ENCODE peak calls at places on chromosome 5, in five cellular contexts. X is cardiac muscle cell; K is cardiac fibroblast; Z is naive thymus-derived CD4-positive, alpha-beta T cell; B is PC-9. O is an unnamed sample.

GRCh38 chr5:143562935-143563334 is 159.4 kb upstream of the NR3C1 start:
- DNase-seq in X (peak; percentile 91), B (no peak), K (peak; percentile 93), Z (no peak), O (peak; percentile 36)

GRCh38 chr5:32508806-32509805 is 64.6 kb upstream of the ZFR start:
- DNase-seq in Z (no peak), K (no peak), X (peak; percentile 6), B (no peak), O (no peak)

GRCh38 chr5:151223447-151224264 is at the start of gene CCDC69:
- DNase-seq in X (peak; percentile 79), B (no peak), Z (peak; percentile 38), K (peak; percentile 81), O (peak; percentile 25)

GRCh38 chr5:143650296-143650695 is 161.7 kb upstream of the HMHB1 start:
- DNase-seq in Z (no peak), X (no peak), B (no peak), K (no peak), O (no peak)

GRCh38 chr5:138936225-138936967 is 61.3 kb upstream of the LRRTM2 start:
- DNase-seq in K (no peak), B (no peak), X (no peak), Z (no peak), O (no peak)

GRCh38 chr5:5370375-5370774 is 52.1 kb upstream of the ICE1 start:
- DNase-seq in X (no peak), Z (no peak), B (no peak), K (no peak), O (no peak)

GRCh38 chr5:14101922-14102321 is 41.2 kb upstream of the TRIO start:
- DNase-seq in B (no peak), Z (no peak), K (no peak), X (no peak), O (no peak)

GRCh38 chr5:6703791-6704190 is 9.4 kb upstream of the TENT4A start:
- DNase-seq in Z (no peak), K (no peak), X (peak; percentile 27), B (no peak), O (no peak)

GRCh38 chr5:32174011-32174866 is at the start of gene GOLPH3:
- DNase-seq in B (peak; percentile 84), K (peak; percentile 92), X (peak; percentile 94), Z (peak; percentile 87), O (peak; percentile 53)

GRCh38 chr5:81994679-81995078 is 22.9 kb downstream of the ATG10 start:
- DNase-seq in B (no peak), Z (no peak), K (no peak), X (no peak), O (no peak)

GRCh38 chr5:53378590-53379247 is 101.7 kb upstream of the FST start:
- DNase-seq in X (peak; percentile 69), Z (no peak), B (no peak), K (peak; percentile 68), O (no peak)

DNA sequence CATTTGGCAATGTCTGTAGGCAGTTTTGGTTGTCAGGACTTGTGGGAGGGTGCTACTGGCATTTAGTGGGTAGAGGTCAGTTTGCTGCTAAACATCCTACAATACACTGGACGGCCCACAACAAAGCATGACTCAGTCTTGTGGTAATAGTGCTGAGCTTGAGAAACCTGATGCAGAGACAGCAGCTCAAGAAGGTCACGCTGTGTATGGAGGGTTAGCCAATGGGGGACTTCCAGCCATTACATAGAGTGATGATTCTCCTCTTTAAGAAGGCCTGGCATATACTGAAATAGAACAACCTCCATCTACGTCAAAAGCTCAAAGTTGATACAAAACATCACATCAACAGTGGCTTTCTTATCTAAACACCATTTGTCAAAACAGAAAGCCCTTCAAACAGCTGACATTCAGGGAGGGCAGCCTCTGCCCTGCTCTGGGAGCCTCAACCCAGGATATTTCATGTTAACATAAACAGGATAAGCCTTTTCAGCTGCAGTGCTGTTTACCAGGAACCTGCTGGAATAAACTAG is 143.0 kb downstream of the GPBP1 start:
- DNase-seq in B (peak; percentile 60), Z (no peak), X (peak; percentile 98), K (peak; percentile 97), O (no peak)
- H3K4me3 ChIP-seq in B (no peak overlapping the region), Z (no peak overlapping the region), X (no peak overlapping the region), K (no peak overlapping the region), O (no peak overlapping the region)

GRCh38 chr5:132229236-132229635 is 1.6 kb upstream of the P4HA2 start:
- DNase-seq in B (no peak), K (no peak), X (no peak), Z (no peak), O (no peak)
- H3K4me3 ChIP-seq in B (no peak overlapping the region), K (no peak overlapping the region), X (no peak overlapping the region), Z (no peak overlapping the region), O (no peak overlapping the region)

DNA sequence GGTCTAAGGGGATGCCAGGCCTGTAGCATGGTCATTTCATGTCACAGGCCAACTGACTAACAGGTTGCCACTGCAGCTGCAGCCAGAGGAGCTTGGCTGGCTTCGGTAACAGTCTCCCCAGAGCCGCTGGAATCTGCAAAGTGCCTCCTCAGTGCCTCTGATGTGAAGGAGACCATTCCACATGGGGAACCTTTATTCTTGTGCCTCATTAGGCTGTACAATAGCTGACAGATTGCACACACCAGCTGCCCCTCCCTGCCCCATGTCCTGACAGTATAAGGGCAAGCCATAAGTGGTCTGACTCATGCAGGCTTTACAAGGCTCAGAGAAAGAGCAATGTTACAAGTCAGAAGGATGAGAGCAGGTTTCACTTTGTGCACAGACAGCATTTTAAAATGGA is 468.0 kb downstream of the TMEM232 start:
- DNase-seq in B (no peak), K (peak; percentile 26), Z (no peak), X (no peak), O (no peak)
- H3K4me3 ChIP-seq in B (no peak overlapping the region), K (no peak overlapping the region), Z (no peak overlapping the region), X (no peak overlapping the region), O (no peak overlapping the region)

GRCh38 chr5:95958308-95959014 is 3.2 kb downstream of the ELL2 start:
- DNase-seq in K (peak; percentile 33), Z (no peak), X (peak; percentile 27), B (no peak), O (no peak)
- H3K4me3 ChIP-seq in K (peak overlapping the region; percentile 94), Z (no peak overlapping the region), X (peak overlapping the region; percentile 98), B (no peak overlapping the region), O (peak overlapping the region; percentile 78)

DNA sequence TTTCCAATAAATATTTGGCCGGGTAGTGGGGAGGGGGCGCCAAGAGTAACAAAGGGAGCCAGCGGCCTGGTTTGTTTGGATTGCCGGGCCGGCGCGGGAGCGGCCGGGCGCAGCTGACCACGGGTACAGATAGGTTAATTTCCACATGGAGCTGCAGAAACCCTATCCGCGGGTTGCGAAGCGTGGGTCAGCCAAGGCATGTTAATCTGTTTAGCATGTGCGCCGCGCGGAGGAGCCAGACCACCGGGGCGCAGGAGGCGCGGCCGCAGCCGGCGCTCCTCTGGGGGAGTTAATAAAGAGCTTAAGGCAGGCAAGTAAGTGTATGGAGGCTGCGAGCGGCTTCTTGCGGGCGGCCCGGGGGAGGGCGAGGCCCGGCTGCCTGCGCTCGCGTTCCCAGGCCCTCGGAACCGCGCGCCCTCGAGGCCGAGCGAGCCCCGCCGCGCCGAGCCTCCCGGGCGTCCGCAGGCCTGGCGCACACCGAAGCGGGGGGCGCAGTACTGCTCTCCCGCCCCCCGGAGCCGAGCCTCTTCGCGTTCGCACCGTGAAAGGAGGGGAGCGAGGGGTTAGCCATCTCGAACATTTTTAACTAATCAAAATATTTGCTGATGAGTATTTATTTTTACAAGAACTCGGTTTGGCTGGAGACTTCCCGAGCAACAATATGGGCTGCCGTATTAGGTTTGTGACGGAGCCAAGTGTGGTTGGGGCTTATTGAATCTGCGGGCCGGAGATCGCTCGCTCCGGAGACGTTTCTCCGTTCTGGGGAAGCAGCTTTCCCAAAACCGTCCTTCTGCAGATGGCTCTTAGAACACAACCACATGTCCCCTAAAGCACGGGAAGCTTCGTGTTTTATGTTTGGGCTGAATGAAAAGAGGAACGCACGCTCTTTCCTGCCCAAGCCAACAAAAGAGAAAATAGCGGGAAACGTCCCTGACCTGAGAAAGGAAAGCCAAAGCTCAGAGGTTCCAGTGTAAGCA is 28.9 kb downstream of the FOXD1 start:
- DNase-seq in Z (no peak), K (no peak), X (peak; percentile 48), B (no peak), O (no peak)
- H3K4me3 ChIP-seq in Z (no peak overlapping the region), K (peak overlapping the region; percentile 24), X (peak overlapping the region; percentile 35), B (no peak overlapping the region), O (no peak overlapping the region)